ENCODE peak calls at places on chromosomes 3 and 15, in nine cellular contexts. U is K562, E is HCT116, Y is Panc1, A is HepG2, C is GM23338, J is GM12878, P is SK-N-SH, Q is A549. N is an unnamed sample.

GRCh38 chr3:180617049-180617448 is 15.1 kb downstream of the TTC14 start:
- DNase-seq in U (no peak), E (no peak), Y (no peak), A (no peak), C (no peak), J (no peak), P (no peak), Q (no peak), N (no peak)

GRCh38 chr15:51853987-51854386 is 24.5 kb downstream of the TMOD3 start:
- DNase-seq in U (no peak), E (no peak), Y (no peak), A (no peak), C (no peak), J (no peak), P (no peak), Q (no peak), N (no peak)

GRCh38 chr3:33777996-33778395 is 20.4 kb upstream of the PDCD6IP start:
- DNase-seq in U (no peak), E (no peak), Y (no peak), A (no peak), C (no peak), J (no peak), P (no peak), Q (no peak), N (no peak)

GRCh38 chr15:26013946-26014345 is 150.8 kb upstream of the ATP10A start:
- DNase-seq in U (no peak), E (no peak), Y (no peak), A (no peak), C (peak; percentile 8), J (no peak), P (no peak), Q (no peak), N (no peak)

GRCh38 chr15:42275780-42276395 is 2.7 kb upstream of the TMEM87A start:
- DNase-seq in U (no peak), E (no peak), Y (no peak), A (peak; percentile 75), C (peak; percentile 5), J (no peak), P (no peak), Q (no peak), N (no peak)

GRCh38 chr15:67945951-67946700 is 106.3 kb upstream of the RNU6-1 start:
- DNase-seq in U (peak; percentile 50), E (no peak), Y (no peak), A (peak; percentile 98), C (peak; percentile 83), J (no peak), P (no peak), Q (peak; percentile 89), N (no peak)

GRCh38 chr15:90463381-90463780 is 66.3 kb upstream of the CRTC3 start:
- DNase-seq in U (no peak), E (no peak), Y (peak; percentile 33), A (no peak), C (no peak), J (no peak), P (no peak), Q (peak; percentile 14), N (no peak)

GRCh38 chr3:114496021-114496434 is 202.2 kb downstream of the TIGIT start:
- DNase-seq in U (no peak), E (peak; percentile 68), Y (no peak), A (peak; percentile 10), C (no peak), J (no peak), P (no peak), Q (peak; percentile 50), N (no peak)

GRCh38 chr3:152210697-152211096 is 58.0 kb upstream of the MBNL1 start:
- DNase-seq in U (no peak), E (no peak), Y (no peak), A (no peak), C (no peak), J (no peak), P (no peak), Q (no peak), N (no peak)

GRCh38 chr3:131217296-131217741 is 164.3 kb upstream of the NUDT16 start:
- DNase-seq in U (peak; percentile 7), E (no peak), Y (no peak), A (no peak), C (no peak), J (no peak), P (no peak), Q (peak; percentile 52), N (no peak)

DNA sequence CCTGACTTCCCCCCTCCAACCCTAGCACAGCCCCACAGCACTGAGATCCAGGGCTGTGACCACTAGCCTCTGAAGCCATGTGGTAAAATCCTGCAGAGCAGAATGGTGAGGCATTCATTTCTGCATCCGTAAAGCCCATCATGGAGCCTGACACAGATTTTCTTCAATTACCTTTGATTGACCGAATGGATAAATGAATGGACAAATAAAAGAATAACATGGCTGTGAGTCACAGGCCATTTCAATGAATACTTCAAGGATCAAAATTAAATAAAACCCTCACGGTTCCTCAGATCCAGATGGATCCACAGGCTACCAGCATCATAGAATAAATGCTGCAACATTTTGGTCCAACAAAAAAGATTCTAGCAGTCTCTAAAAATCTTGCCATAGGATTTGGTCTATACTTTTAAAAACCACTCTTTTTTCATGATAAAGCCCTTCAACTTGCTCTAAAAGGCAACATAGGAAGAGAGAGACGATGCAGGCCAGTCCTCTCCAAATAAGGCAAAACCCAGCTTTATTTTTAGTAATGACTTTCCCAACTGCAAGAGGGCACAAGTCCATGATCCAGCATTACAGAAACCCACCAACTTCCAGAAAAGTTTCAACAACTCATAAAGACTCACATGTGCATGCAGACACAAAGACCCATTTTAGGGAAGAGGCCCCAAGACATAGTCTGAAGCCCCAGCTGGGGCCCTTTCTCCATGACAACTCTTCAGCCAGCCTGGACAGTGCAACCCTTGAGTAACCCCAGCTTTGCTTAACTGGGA is 52.4 kb upstream of the MRPS22 start:
- DNase-seq in U (no peak), E (no peak), Y (no peak), A (no peak), C (no peak), J (no peak), P (no peak), Q (no peak), N (no peak)
- TF ChIP-seq REST in U (no peak), E (no peak), Y (no peak), A (no peak), C (no peak), J (no peak), P (no peak), Q (no peak), N (no peak)

DNA sequence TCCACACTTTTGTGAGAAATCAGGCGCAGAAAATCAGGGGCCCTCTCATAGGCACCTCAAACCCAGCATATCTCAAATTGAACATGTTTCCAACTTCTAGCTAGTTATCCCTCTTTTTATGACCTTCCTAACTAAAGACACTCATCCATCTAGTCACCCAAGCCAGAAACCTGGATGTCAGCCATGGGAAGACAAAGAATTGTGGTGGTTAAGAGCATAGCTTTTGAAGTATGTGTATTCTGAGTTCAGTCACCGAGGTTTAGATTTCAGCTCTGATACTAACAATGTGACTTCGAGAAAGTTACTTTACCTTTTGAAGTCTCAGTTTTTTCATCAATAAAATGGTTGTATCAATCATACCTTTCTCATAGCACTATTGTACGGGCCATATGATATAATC is 495.5 kb downstream of the NLGN1 start:
- DNase-seq in U (no peak), E (no peak), Y (no peak), A (no peak), C (no peak), J (no peak), P (no peak), Q (no peak), N (no peak)
- H3K27ac ChIP-seq in U (no peak overlapping the region), E (no peak overlapping the region), Y (no peak overlapping the region), A (no peak overlapping the region), C (no peak overlapping the region), J (no peak overlapping the region), P (peak overlapping the region; percentile 87), Q (no peak overlapping the region), N (no peak overlapping the region)

DNA sequence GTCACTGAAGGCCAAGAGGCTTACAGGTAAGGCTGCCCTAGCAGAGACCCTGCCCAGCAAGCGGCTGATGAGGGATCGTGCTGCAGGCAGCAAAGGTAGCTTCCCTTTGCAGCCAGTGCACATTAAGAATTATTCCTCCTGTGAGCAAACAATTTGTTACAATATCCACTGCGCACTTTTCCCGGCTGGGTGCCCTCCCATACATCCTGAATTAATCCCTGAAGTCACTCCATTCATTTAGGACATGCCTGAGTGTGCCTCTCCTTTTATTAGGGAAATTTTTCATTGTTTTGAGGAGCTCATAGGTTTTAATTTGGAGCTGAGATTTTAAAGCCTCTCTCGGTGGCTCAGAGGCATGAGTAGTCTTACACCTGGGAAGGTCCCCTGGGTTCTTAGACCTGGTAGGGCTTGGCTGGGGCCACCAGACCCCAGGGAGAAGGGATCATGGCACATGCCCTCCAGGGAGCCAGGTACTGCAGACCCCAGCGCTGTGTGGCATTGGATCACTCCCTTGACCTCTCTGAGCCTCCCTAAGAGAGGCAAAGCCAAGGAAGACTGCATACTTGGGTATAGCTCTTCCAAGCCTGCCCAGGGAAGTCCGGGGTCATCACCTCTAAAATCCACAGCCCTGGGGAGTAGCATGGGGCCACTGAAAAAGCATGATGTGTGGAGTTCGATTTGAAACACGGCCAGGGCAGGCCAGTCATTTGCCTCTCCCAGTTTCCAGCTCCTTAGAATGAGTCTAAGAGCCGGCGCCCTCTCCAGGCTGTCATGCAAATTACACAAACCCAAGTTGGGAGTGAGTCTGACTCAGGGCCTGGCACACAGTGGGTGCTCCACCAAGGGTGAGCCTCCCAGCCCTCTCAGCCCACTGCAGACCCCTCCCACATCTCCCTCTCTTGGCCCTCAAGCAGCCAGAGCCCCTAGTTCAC is 151.9 kb upstream of the LINGO1 start:
- DNase-seq in U (peak; percentile 75), E (peak; percentile 23), Y (peak; percentile 7), A (peak; percentile 14), C (peak; percentile 87), J (no peak), P (peak; percentile 62), Q (peak; percentile 64), N (peak; percentile 22)
- TF ChIP-seq REST in U (no peak), E (no peak), Y (no peak), A (no peak), C (no peak), J (no peak), P (no peak), Q (no peak), N (no peak)

DNA sequence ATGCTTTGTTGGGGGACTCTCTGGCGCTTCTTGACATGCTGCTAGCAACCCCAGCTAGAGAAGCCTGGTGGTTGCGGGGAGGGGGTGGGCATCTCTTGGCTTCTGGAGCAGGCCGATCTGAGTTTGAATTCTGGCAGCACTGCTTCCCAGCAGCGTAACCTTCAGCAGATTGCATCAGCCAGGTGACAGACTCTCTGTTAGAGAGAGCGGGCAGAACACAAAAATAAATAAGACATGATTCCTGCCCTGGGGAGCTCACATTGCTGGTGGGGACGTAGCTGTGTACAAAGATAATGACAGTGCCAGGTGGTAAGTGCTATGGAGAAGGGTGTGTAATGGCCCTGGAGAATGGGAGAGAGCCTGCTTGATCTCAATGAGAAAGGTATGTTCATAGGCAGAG is 87.4 kb downstream of the THSD4 start:
- DNase-seq in U (no peak), E (no peak), Y (no peak), A (no peak), C (peak; percentile 43), J (no peak), P (no peak), Q (no peak), N (no peak)
- H3K27ac ChIP-seq in U (no peak overlapping the region), E (no peak overlapping the region), Y (peak overlapping the region; percentile 15), A (no peak overlapping the region), C (peak overlapping the region; percentile 96), J (no peak overlapping the region), P (no peak overlapping the region), Q (peak overlapping the region; percentile 52), N (no peak overlapping the region)